ENCODE peak calls at places on chromosomes 5 and 9, in ten cellular contexts. E is retinal pigment epithelial cell; G is skeletal muscle cell; M is H7; F is cardiac muscle cell; T is GM23248; L is AG09309; A is effector memory CD4-positive, alpha-beta T cell; J is bronchial epithelial cell; K is foreskin fibroblast. Y is an unnamed sample.

GRCh38 chr5:102498271-102499034 is at the start of gene SLCO6A1:
- DNase-seq in J (no peak), T (no peak), E (no peak), K (no peak), A (no peak), L (no peak), G (no peak), M (peak), F (no peak), Y (no peak)

GRCh38 chr5:54063817-54064216 is 246.6 kb downstream of the ARL15 start:
- DNase-seq in T (peak), F (no peak), G (peak), L (peak), M (no peak), K (peak), A (no peak), E (no peak), J (no peak), Y (peak)

GRCh38 chr5:53249529-53249928 is 140.0 kb upstream of the MOCS2 start:
- DNase-seq in K (peak), J (peak), M (no peak), F (no peak), T (peak), A (no peak), E (peak), G (peak), L (peak), Y (peak)

GRCh38 chr5:51279983-51280382 is 103.3 kb upstream of the ISL1 start:
- DNase-seq in K (no peak), T (no peak), M (no peak), E (peak), L (no peak), G (no peak), J (no peak), A (no peak), F (peak), Y (no peak)

GRCh38 chr5:135435467-135436330 is 11.4 kb downstream of the DCANP1 start:
- DNase-seq in M (peak), L (no peak), T (no peak), A (no peak), K (no peak), E (no peak), G (no peak), F (no peak), J (no peak), Y (no peak)

GRCh38 chr9:134396825-134397224 is 70.6 kb downstream of the RXRA start:
- DNase-seq in K (no peak), J (no peak), M (peak), F (no peak), L (no peak), A (peak), E (no peak), G (no peak), T (no peak), Y (no peak)

GRCh38 chr9:82410306-82410705 is 421.7 kb downstream of the SPATA31D1 start:
- DNase-seq in L (no peak), J (peak), F (no peak), T (peak), G (no peak), M (no peak), E (no peak), A (no peak), K (peak), Y (no peak)

GRCh38 chr9:127545196-127546124 is 66.6 kb upstream of the STXBP1 start:
- DNase-seq in L (no peak), G (no peak), K (no peak), J (peak), A (no peak), M (peak), F (no peak), T (peak), E (no peak), Y (no peak)

GRCh38 chr5:128234928-128235641 is 151.5 kb downstream of the SLC12A2 start:
- DNase-seq in T (no peak), G (no peak), L (no peak), M (no peak), F (no peak), K (no peak), J (no peak), A (no peak), E (peak), Y (no peak)

GRCh38 chr5:40446910-40447309 is 232.8 kb upstream of the PTGER4 start:
- DNase-seq in K (peak), J (peak), F (no peak), T (peak), M (no peak), A (no peak), G (peak), E (peak), L (peak), Y (no peak)

GRCh38 chr9:127971357-127972315 is 9.2 kb downstream of the EEIG1 start:
- DNase-seq in K (no peak), E (no peak), J (no peak), G (no peak), A (peak), M (peak), L (no peak), T (peak), F (no peak), Y (no peak)

GRCh38 chr9:68705636-68706578 is 867 bp downstream of the PIP5K1B start:
- DNase-seq in F (peak), A (no peak), M (peak), T (no peak), K (no peak), J (no peak), E (no peak), L (no peak), G (no peak), Y (no peak)

GRCh38 chr5:9483779-9484178 is 62.1 kb downstream of the SEMA5A start:
- DNase-seq in E (no peak), A (no peak), M (no peak), T (peak), L (no peak), G (no peak), F (no peak), J (peak), K (no peak), Y (no peak)

GRCh38 chr9:77707696-77708095 is 59.6 kb upstream of the GNA14 start:
- DNase-seq in E (peak), F (no peak), J (peak), K (peak), L (peak), M (no peak), T (peak), A (no peak), G (peak), Y (peak)

GRCh38 chr5:4083591-4084337 is 488.1 kb downstream of the IRX1 start:
- DNase-seq in J (peak), M (no peak), L (no peak), K (no peak), F (no peak), E (no peak), G (no peak), T (no peak), A (no peak), Y (no peak)

GRCh38 chr5:160646033-160646432 is 206.0 kb downstream of the ATP10B start:
- DNase-seq in E (no peak), J (no peak), K (no peak), T (no peak), G (no peak), M (no peak), F (no peak), L (no peak), A (no peak), Y (no peak)

GRCh38 chr5:78819166-78819565 is 165.9 kb downstream of the ARSB start:
- DNase-seq in F (no peak), T (no peak), K (no peak), E (no peak), J (no peak), A (no peak), M (no peak), L (no peak), G (no peak), Y (no peak)

GRCh38 chr9:137632432-137633161 is 13.8 kb downstream of the EHMT1 start:
- DNase-seq in J (no peak), M (no peak), T (peak), G (no peak), L (no peak), E (no peak), F (no peak), A (no peak), K (no peak), Y (no peak)

GRCh38 chr9:28956111-28956880 is 1383.0 kb upstream of the C9orf72 start:
- DNase-seq in K (no peak), M (no peak), T (no peak), A (no peak), F (no peak), G (no peak), L (no peak), J (no peak), E (no peak), Y (no peak)

GRCh38 chr5:73826301-73826700 is 200.3 kb downstream of the ARHGEF28 start:
- DNase-seq in E (no peak), K (no peak), L (no peak), G (no peak), M (no peak), J (no peak), A (no peak), F (no peak), T (peak), Y (no peak)

GRCh38 chr9:36297798-36298197 is 39.5 kb upstream of the GNE start:
- DNase-seq in M (no peak), L (no peak), J (no peak), K (no peak), E (no peak), A (no peak), T (no peak), G (no peak), F (no peak), Y (no peak)

GRCh38 chr9:36292641-36293040 is 34.4 kb upstream of the GNE start:
- DNase-seq in A (no peak), L (no peak), G (no peak), J (no peak), K (no peak), F (no peak), M (peak), T (no peak), E (no peak), Y (no peak)

GRCh38 chr9:36293171-36293570 is 34.9 kb upstream of the GNE start:
- DNase-seq in M (no peak), L (no peak), E (no peak), F (no peak), J (no peak), K (no peak), T (no peak), A (no peak), G (no peak), Y (no peak)

GRCh38 chr9:36290996-36291395 is 32.7 kb upstream of the GNE start:
- DNase-seq in A (no peak), E (no peak), G (no peak), K (no peak), F (no peak), L (no peak), T (no peak), J (no peak), M (no peak), Y (no peak)

DNA sequence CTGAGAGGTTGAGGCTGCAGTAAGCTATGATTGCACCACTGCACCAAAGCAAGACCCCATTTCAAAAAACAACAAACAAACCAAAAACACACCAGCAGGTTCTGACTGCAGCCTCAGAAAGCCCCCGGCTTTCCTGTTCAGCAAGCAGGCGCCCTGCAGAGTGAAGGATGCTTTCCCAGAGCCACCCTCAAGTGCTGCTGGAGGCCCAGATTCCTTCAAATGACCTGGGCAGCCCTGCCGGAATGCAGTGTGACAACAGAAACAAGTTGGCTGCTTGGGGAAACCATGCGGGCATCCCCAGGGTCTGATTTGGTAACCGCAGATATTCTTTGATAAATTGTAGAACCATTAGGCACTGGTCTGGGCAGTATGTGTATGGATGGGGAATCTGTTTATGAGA is 35.7 kb upstream of the GNE start:
- DNase-seq in M (no peak), F (no peak), J (no peak), E (no peak), L (no peak), G (no peak), A (no peak), T (no peak), K (no peak), Y (no peak)
- H3K4me3 ChIP-seq in M (no peak), F (no peak), J (no peak), E (no peak), L (no peak), G (no peak), A (no peak), T (no peak), K (no peak), Y (no peak)

DNA sequence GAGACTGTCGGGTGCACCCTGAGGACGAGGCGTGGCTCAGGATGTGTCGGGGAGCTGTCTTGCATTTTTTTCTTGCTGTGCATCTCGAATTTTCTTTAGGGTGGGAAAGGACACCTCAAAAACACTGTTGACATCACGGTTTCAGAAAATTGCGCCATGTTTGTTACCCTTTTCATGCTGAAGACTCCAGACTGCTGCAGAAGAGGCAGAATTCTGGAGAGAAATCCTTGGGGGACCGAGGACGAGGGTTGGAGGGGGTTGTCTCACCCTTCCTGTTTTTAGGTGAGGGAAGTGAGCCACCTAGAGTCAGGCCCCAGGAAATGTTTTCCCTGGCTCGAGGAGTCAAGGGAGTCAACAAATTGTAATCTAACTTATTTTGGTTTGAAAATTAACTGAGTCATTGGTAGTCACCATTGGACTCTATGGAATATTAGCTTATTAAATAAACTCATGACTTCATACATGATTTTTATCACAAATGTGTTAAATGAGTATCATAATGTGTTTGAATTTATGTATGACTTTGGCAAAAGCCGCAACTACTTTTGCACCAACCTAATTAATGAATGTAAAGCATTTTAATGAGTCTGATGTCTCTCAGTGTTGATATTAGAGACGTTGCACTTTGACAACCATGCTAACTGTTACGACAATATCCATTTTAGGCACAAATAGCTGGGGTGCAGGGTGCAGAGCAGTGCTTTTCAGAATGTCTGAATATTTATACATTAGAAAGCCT is 724 bp upstream of the LYSMD3 start:
- DNase-seq in K (peak), J (peak), F (peak), E (peak), G (peak), L (peak), T (peak), A (no peak), M (peak), Y (peak)
- H3K4me3 ChIP-seq in K (peak), J (peak), F (peak), E (peak), G (peak), L (peak), T (peak), A (peak), M (peak), Y (peak)

GRCh38 chr5:43019293-43019614 is 20.9 kb downstream of the ANXA2R start:
- DNase-seq in T (no peak), F (no peak), G (no peak), J (no peak), L (no peak), E (no peak), A (no peak), M (no peak), K (no peak), Y (no peak)
- H3K4me3 ChIP-seq in T (peak), F (peak), G (peak), J (peak), L (peak), E (peak), A (peak), M (no peak), K (peak), Y (no peak)

GRCh38 chr5:141680178-141680577 is 1.9 kb downstream of the ARAP3 start:
- DNase-seq in A (no peak), K (no peak), E (no peak), T (no peak), G (no peak), L (no peak), F (no peak), M (no peak), J (no peak), Y (no peak)
- H3K4me3 ChIP-seq in A (no peak), K (no peak), E (no peak), T (no peak), G (no peak), L (no peak), F (no peak), M (no peak), J (no peak), Y (no peak)